ENCODE peak calls at places on chromosomes 3 and 15, in four cellular contexts. One of them, this sample, is unnamed.
A peak's percentile ranks its signal among the peaks of the same experiment; 100 is the strongest.

GRCh38 chr15:51218249-51218648 is 120.1 kb downstream of the CYP19A1 start:
- DNase-seq in activated naive CD4-positive, alpha-beta T cell treated with anti-CD3 and anti-CD28 coated beads, Interleukin-2, amount 50 U/mL, for 16 hours: no peak
- DNase-seq in uterus: no peak
- DNase-seq in stimulated activated CD4-positive, alpha-beta T cell treated with anti-CD3 and anti-CD28 coated beads, Interleukin-4, amount 100 ng/mL, for 4 hours: no peak
- DNase-seq in this sample: no peak

GRCh38 chr3:61608072-61608471 is 46.7 kb downstream of the PTPRG start:
- DNase-seq in activated naive CD4-positive, alpha-beta T cell treated with anti-CD3 and anti-CD28 coated beads, Interleukin-2, amount 50 U/mL, for 16 hours: no peak
- DNase-seq in uterus: no peak
- DNase-seq in stimulated activated CD4-positive, alpha-beta T cell treated with anti-CD3 and anti-CD28 coated beads, Interleukin-4, amount 100 ng/mL, for 4 hours: no peak
- DNase-seq in this sample: no peak

GRCh38 chr3:55158345-55158744 is 230.5 kb upstream of the LRTM1 start:
- DNase-seq in stimulated activated CD4-positive, alpha-beta T cell treated with anti-CD3 and anti-CD28 coated beads, Interleukin-4, amount 100 ng/mL, for 4 hours: no peak
- DNase-seq in uterus: no peak
- DNase-seq in activated naive CD4-positive, alpha-beta T cell treated with anti-CD3 and anti-CD28 coated beads, Interleukin-2, amount 50 U/mL, for 16 hours: no peak
- DNase-seq in this sample: no peak

GRCh38 chr3:129514110-129514509 is 14.3 kb upstream of the RHO start:
- DNase-seq in stimulated activated CD4-positive, alpha-beta T cell treated with anti-CD3 and anti-CD28 coated beads, Interleukin-4, amount 100 ng/mL, for 4 hours: no peak
- DNase-seq in uterus: no peak
- DNase-seq in activated naive CD4-positive, alpha-beta T cell treated with anti-CD3 and anti-CD28 coated beads, Interleukin-2, amount 50 U/mL, for 16 hours: no peak
- DNase-seq in this sample: no peak

GRCh38 chr15:32959077-32959476 is 235.4 kb downstream of the FMN1 start:
- DNase-seq in stimulated activated CD4-positive, alpha-beta T cell treated with anti-CD3 and anti-CD28 coated beads, Interleukin-4, amount 100 ng/mL, for 4 hours: no peak
- DNase-seq in activated naive CD4-positive, alpha-beta T cell treated with anti-CD3 and anti-CD28 coated beads, Interleukin-2, amount 50 U/mL, for 16 hours: no peak
- DNase-seq in uterus: no peak
- DNase-seq in this sample: no peak

GRCh38 chr3:107545680-107546120 is 22.9 kb downstream of the BBX start:
- DNase-seq in stimulated activated CD4-positive, alpha-beta T cell treated with anti-CD3 and anti-CD28 coated beads, Interleukin-4, amount 100 ng/mL, for 4 hours: no peak
- DNase-seq in uterus: no peak
- DNase-seq in activated naive CD4-positive, alpha-beta T cell treated with anti-CD3 and anti-CD28 coated beads, Interleukin-2, amount 50 U/mL, for 16 hours: no peak
- DNase-seq in this sample: no peak

GRCh38 chr3:16985608-16986007 is 100.9 kb downstream of the PLCL2 start:
- DNase-seq in stimulated activated CD4-positive, alpha-beta T cell treated with anti-CD3 and anti-CD28 coated beads, Interleukin-4, amount 100 ng/mL, for 4 hours: no peak
- DNase-seq in activated naive CD4-positive, alpha-beta T cell treated with anti-CD3 and anti-CD28 coated beads, Interleukin-2, amount 50 U/mL, for 16 hours: no peak
- DNase-seq in uterus: no peak
- DNase-seq in this sample: no peak

GRCh38 chr3:58824285-58824684 is 157.7 kb upstream of the FAM3D start:
- DNase-seq in stimulated activated CD4-positive, alpha-beta T cell treated with anti-CD3 and anti-CD28 coated beads, Interleukin-4, amount 100 ng/mL, for 4 hours: no peak
- DNase-seq in uterus: no peak
- DNase-seq in activated naive CD4-positive, alpha-beta T cell treated with anti-CD3 and anti-CD28 coated beads, Interleukin-2, amount 50 U/mL, for 16 hours: no peak
- DNase-seq in this sample: peak; percentile 9

GRCh38 chr3:27791956-27792355 is 69.8 kb upstream of the EOMES start:
- DNase-seq in uterus: no peak
- DNase-seq in activated naive CD4-positive, alpha-beta T cell treated with anti-CD3 and anti-CD28 coated beads, Interleukin-2, amount 50 U/mL, for 16 hours: no peak
- DNase-seq in stimulated activated CD4-positive, alpha-beta T cell treated with anti-CD3 and anti-CD28 coated beads, Interleukin-4, amount 100 ng/mL, for 4 hours: no peak
- DNase-seq in this sample: no peak

GRCh38 chr15:65096481-65097385 is 18.3 kb downstream of the UBAP1L start:
- DNase-seq in activated naive CD4-positive, alpha-beta T cell treated with anti-CD3 and anti-CD28 coated beads, Interleukin-2, amount 50 U/mL, for 16 hours: no peak
- DNase-seq in stimulated activated CD4-positive, alpha-beta T cell treated with anti-CD3 and anti-CD28 coated beads, Interleukin-4, amount 100 ng/mL, for 4 hours: no peak
- DNase-seq in uterus: no peak
- DNase-seq in this sample: no peak

GRCh38 chr3:129633751-129634481 is 27.4 kb upstream of the PLXND1 start:
- DNase-seq in activated naive CD4-positive, alpha-beta T cell treated with anti-CD3 and anti-CD28 coated beads, Interleukin-2, amount 50 U/mL, for 16 hours: no peak
- DNase-seq in stimulated activated CD4-positive, alpha-beta T cell treated with anti-CD3 and anti-CD28 coated beads, Interleukin-4, amount 100 ng/mL, for 4 hours: no peak
- DNase-seq in uterus: no peak
- DNase-seq in this sample: no peak

GRCh38 chr3:137763594-137763938 is 549 bp upstream of the SOX14 start:
- DNase-seq in stimulated activated CD4-positive, alpha-beta T cell treated with anti-CD3 and anti-CD28 coated beads, Interleukin-4, amount 100 ng/mL, for 4 hours: no peak
- DNase-seq in activated naive CD4-positive, alpha-beta T cell treated with anti-CD3 and anti-CD28 coated beads, Interleukin-2, amount 50 U/mL, for 16 hours: no peak
- DNase-seq in uterus: no peak
- DNase-seq in this sample: no peak

GRCh38 chr3:138513073-138513843 is 78.8 kb downstream of the ESYT3 start:
- DNase-seq in uterus: no peak
- DNase-seq in activated naive CD4-positive, alpha-beta T cell treated with anti-CD3 and anti-CD28 coated beads, Interleukin-2, amount 50 U/mL, for 16 hours: no peak
- DNase-seq in stimulated activated CD4-positive, alpha-beta T cell treated with anti-CD3 and anti-CD28 coated beads, Interleukin-4, amount 100 ng/mL, for 4 hours: no peak
- DNase-seq in this sample: no peak

GRCh38 chr3:127469760-127470159 is 120.8 kb downstream of the TPRA1 start:
- DNase-seq in uterus: no peak
- DNase-seq in stimulated activated CD4-positive, alpha-beta T cell treated with anti-CD3 and anti-CD28 coated beads, Interleukin-4, amount 100 ng/mL, for 4 hours: no peak
- DNase-seq in activated naive CD4-positive, alpha-beta T cell treated with anti-CD3 and anti-CD28 coated beads, Interleukin-2, amount 50 U/mL, for 16 hours: no peak
- DNase-seq in this sample: no peak

GRCh38 chr15:65110676-65111292 is 4.2 kb downstream of the UBAP1L start:
- DNase-seq in activated naive CD4-positive, alpha-beta T cell treated with anti-CD3 and anti-CD28 coated beads, Interleukin-2, amount 50 U/mL, for 16 hours: no peak
- DNase-seq in uterus: no peak
- DNase-seq in stimulated activated CD4-positive, alpha-beta T cell treated with anti-CD3 and anti-CD28 coated beads, Interleukin-4, amount 100 ng/mL, for 4 hours: no peak
- DNase-seq in this sample: no peak

GRCh38 chr3:72661115-72661457 is 187.2 kb downstream of the SHQ1 start:
- DNase-seq in stimulated activated CD4-positive, alpha-beta T cell treated with anti-CD3 and anti-CD28 coated beads, Interleukin-4, amount 100 ng/mL, for 4 hours: no peak
- DNase-seq in uterus: peak; percentile 69
- DNase-seq in activated naive CD4-positive, alpha-beta T cell treated with anti-CD3 and anti-CD28 coated beads, Interleukin-2, amount 50 U/mL, for 16 hours: no peak
- DNase-seq in this sample: peak; percentile 80

GRCh38 chr3:57164606-57165573 is at the start of gene IL17RD:
- DNase-seq in uterus: peak; percentile 85
- DNase-seq in stimulated activated CD4-positive, alpha-beta T cell treated with anti-CD3 and anti-CD28 coated beads, Interleukin-4, amount 100 ng/mL, for 4 hours: peak; percentile 35
- DNase-seq in activated naive CD4-positive, alpha-beta T cell treated with anti-CD3 and anti-CD28 coated beads, Interleukin-2, amount 50 U/mL, for 16 hours: peak; percentile 52
- DNase-seq in this sample: peak; percentile 90

GRCh38 chr3:129604942-129605592 is 1.4 kb downstream of the PLXND1 start:
- DNase-seq in activated naive CD4-positive, alpha-beta T cell treated with anti-CD3 and anti-CD28 coated beads, Interleukin-2, amount 50 U/mL, for 16 hours: no peak
- DNase-seq in stimulated activated CD4-positive, alpha-beta T cell treated with anti-CD3 and anti-CD28 coated beads, Interleukin-4, amount 100 ng/mL, for 4 hours: no peak
- DNase-seq in uterus: no peak
- DNase-seq in this sample: peak; percentile 37

GRCh38 chr3:143751643-143752178 is 96.6 kb downstream of the SLC9A9 start:
- DNase-seq in uterus: no peak
- DNase-seq in stimulated activated CD4-positive, alpha-beta T cell treated with anti-CD3 and anti-CD28 coated beads, Interleukin-4, amount 100 ng/mL, for 4 hours: peak; percentile 5
- DNase-seq in activated naive CD4-positive, alpha-beta T cell treated with anti-CD3 and anti-CD28 coated beads, Interleukin-2, amount 50 U/mL, for 16 hours: peak; percentile 19
- DNase-seq in this sample: peak; percentile 38

GRCh38 chr3:30692498-30693130 is 86.2 kb downstream of the TGFBR2 start:
- DNase-seq in stimulated activated CD4-positive, alpha-beta T cell treated with anti-CD3 and anti-CD28 coated beads, Interleukin-4, amount 100 ng/mL, for 4 hours: no peak
- DNase-seq in uterus: no peak
- DNase-seq in activated naive CD4-positive, alpha-beta T cell treated with anti-CD3 and anti-CD28 coated beads, Interleukin-2, amount 50 U/mL, for 16 hours: no peak
- DNase-seq in this sample: no peak